ENCODE peak calls at places on chromosomes 5 and 9, in ten cellular contexts. L is cardiac fibroblast, V is left lung, D is transverse colon, O is pancreas, M is mucosa of descending colon, F is neural progenitor cell, Q is IMR-90, H is left ventricle myocardium inferior, B is NB4. P is an unnamed sample.

GRCh38 chr5:33612386-33612785 is 171.6 kb downstream of the TARS1 start:
- DNase-seq in L (peak), V (no peak), D (no peak), O (no peak), M (no peak), F (no peak), Q (peak), H (no peak), B (no peak), P (no peak)

GRCh38 chr9:137054932-137055384 is 1.1 kb upstream of the ENTPD2 start:
- DNase-seq in L (no peak), V (no peak), D (no peak), O (no peak), M (peak), F (no peak), Q (no peak), H (no peak), B (no peak), P (no peak)

GRCh38 chr5:129271309-129271708 is 176.8 kb downstream of the ISOC1 start:
- DNase-seq in L (peak), V (no peak), D (no peak), O (no peak), M (no peak), F (peak), Q (no peak), H (no peak), B (peak), P (peak)

GRCh38 chr9:92489209-92489608 is 6.9 kb upstream of the ASPN start:
- DNase-seq in L (peak), V (no peak), D (no peak), O (no peak), M (no peak), F (no peak), Q (peak), H (no peak), B (peak), P (no peak)

GRCh38 chr5:154811653-154812465 is 38.5 kb downstream of the FAXDC2 start:
- DNase-seq in L (peak), V (peak), D (peak), O (no peak), M (no peak), F (peak), Q (peak), H (peak), B (peak), P (peak)

GRCh38 chr9:122134822-122135528 is 24.6 kb downstream of the NDUFA8 start:
- DNase-seq in L (peak), V (no peak), D (no peak), O (no peak), M (no peak), F (peak), Q (peak), H (no peak), B (no peak), P (no peak)

GRCh38 chr5:123080215-123080614 is 8.8 kb upstream of the PRDM6 start:
- DNase-seq in L (no peak), V (no peak), D (no peak), O (no peak), M (no peak), F (no peak), Q (no peak), H (no peak), B (no peak), P (no peak)

GRCh38 chr5:127002390-127002789 is 28.0 kb downstream of the MARCHF3 start:
- DNase-seq in L (peak), V (no peak), D (no peak), O (no peak), M (no peak), F (no peak), Q (peak), H (no peak), B (no peak), P (peak)

GRCh38 chr9:114486205-114486963 is 18.9 kb downstream of the WHRN start:
- DNase-seq in L (no peak), V (no peak), D (no peak), O (no peak), M (no peak), F (no peak), Q (peak), H (no peak), B (no peak), P (no peak)

GRCh38 chr9:18142964-18143363 is 331.0 kb upstream of the ADAMTSL1 start:
- DNase-seq in L (peak), V (no peak), D (no peak), O (no peak), M (no peak), F (peak), Q (no peak), H (no peak), B (peak), P (peak)

GRCh38 chr5:151072234-151073025 is 8.4 kb downstream of the TNIP1 start:
- DNase-seq in L (peak), V (no peak), D (no peak), O (no peak), M (no peak), F (no peak), Q (peak), H (no peak), B (no peak), P (peak)

GRCh38 chr9:137433916-137434431 is 7.2 kb downstream of the ENTPD8 start:
- DNase-seq in L (no peak), V (no peak), D (no peak), O (no peak), M (peak), F (no peak), Q (no peak), H (peak), B (no peak), P (no peak)

GRCh38 chr5:100479079-100479688 is 56.0 kb upstream of the FAM174A start:
- DNase-seq in L (peak), V (no peak), D (no peak), O (peak), M (no peak), F (peak), Q (peak), H (no peak), B (peak), P (peak)
- TF ChIP-seq CTCF in L (peak), V (peak), D (peak), O (peak), M (no peak), F (peak), Q (peak), H (peak), B (peak), P (peak)

GRCh38 chr5:113380299-113381014 is 54.3 kb downstream of the TSSK1B start:
- DNase-seq in L (no peak), V (no peak), D (no peak), O (no peak), M (no peak), F (no peak), Q (peak), H (no peak), B (no peak), P (peak)

GRCh38 chr5:113376640-113377039 is 58.1 kb downstream of the TSSK1B start:
- DNase-seq in L (no peak), V (no peak), D (no peak), O (no peak), M (no peak), F (no peak), Q (no peak), H (no peak), B (no peak), P (no peak)

GRCh38 chr5:113378960-113379541 is 55.7 kb downstream of the TSSK1B start:
- DNase-seq in L (peak), V (no peak), D (peak), O (peak), M (no peak), F (peak), Q (peak), H (peak), B (peak), P (peak)

GRCh38 chr5:113378081-113378480 is 56.7 kb downstream of the TSSK1B start:
- DNase-seq in L (peak), V (no peak), D (no peak), O (no peak), M (no peak), F (no peak), Q (no peak), H (no peak), B (peak), P (no peak)

GRCh38 chr5:113378486-113378885 is 56.3 kb downstream of the TSSK1B start:
- DNase-seq in L (no peak), V (no peak), D (no peak), O (no peak), M (no peak), F (no peak), Q (no peak), H (no peak), B (no peak), P (no peak)
- H3K4me3 ChIP-seq in L (no peak), V (no peak), D (no peak), O (no peak), M (no peak), F (no peak), Q (no peak), H (no peak), B (no peak), P (no peak)

DNA sequence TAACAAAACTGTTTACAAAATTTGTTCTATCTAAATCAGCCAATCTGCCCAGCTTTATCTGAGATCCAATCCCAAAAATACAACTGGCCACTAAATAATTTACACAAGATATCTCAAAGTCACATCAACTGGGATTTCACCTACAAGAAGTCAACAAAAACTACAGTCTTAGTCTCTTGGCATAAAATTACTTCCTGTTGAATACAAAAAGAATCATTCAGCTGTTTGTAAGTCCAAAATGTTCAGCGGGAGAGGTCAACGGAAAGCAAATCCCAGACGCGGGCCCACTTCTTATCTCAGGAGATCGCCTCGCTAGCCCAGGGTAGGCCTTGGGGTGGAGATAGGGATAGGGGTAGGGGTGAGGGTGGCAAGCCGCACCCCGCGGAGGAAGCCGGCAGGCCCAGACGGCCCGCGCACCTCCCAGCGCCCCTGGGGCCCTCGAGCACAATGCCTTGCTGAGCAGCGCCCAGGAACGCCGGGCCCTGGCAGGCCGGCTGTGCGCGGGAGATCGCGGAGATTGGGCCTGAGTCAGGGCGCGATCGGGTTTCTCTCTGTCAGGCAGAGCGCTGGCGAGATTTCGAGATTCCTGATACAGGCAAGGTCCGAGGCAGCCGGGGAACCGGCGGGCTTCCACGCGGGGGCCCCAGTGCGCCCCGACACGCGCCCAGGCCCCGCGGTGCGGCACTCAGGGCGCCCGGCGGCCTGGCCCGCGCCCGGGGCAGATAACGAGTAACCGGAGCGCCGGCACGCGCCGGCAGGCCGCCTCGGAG is 710 bp downstream of the HINT1 start:
- DNase-seq in L (peak), V (peak), D (peak), O (peak), M (peak), F (peak), Q (peak), H (peak), B (peak), P (peak)
- TF ChIP-seq CTCF in L (no peak), V (no peak), D (no peak), O (no peak), M (no peak), F (peak), Q (peak), H (no peak), B (peak), P (no peak)

GRCh38 chr9:90967171-90967570 is 165.6 kb downstream of the SYK start:
- DNase-seq in L (no peak), V (no peak), D (no peak), O (no peak), M (no peak), F (no peak), Q (no peak), H (no peak), B (no peak), P (no peak)
- H3K4me3 ChIP-seq in L (no peak), V (no peak), D (no peak), O (no peak), M (no peak), F (no peak), Q (no peak), H (no peak), B (no peak), P (no peak)

P was measured in fibroblast of villous mesenchyme.